ENCODE peak calls at places on chromosomes 12 and 14, in seven cellular contexts. Z, R, B, Y, M, I and F are unnamed samples.

GRCh38 chr12:87509233-87509820 is 519.9 kb downstream of the C12orf50 start:
- DNase-seq in M (no peak), I (peak; percentile 21), Z (no peak), R (no peak), B (no peak), Y (no peak), F (no peak)

GRCh38 chr14:65134651-65135579 is 32.6 kb upstream of the MAX start:
- DNase-seq in R (no peak), Z (no peak), M (no peak), Y (no peak), B (no peak), I (no peak), F (no peak)

GRCh38 chr14:73221945-73222344 is 15.4 kb upstream of the PAPLN start:
- DNase-seq in B (no peak), Z (no peak), R (no peak), Y (no peak), M (no peak), I (no peak), F (no peak)

GRCh38 chr12:53670308-53670707 is 5.6 kb downstream of the ATP5MC2 start:
- DNase-seq in M (no peak), Y (no peak), Z (no peak), R (no peak), I (no peak), B (no peak), F (no peak)

GRCh38 chr12:57240926-57241555 is 9.9 kb downstream of the STAC3 start:
- DNase-seq in R (no peak), Z (peak; percentile 19), I (no peak), Y (no peak), M (no peak), B (no peak), F (no peak)

GRCh38 chr12:48717252-48717695 is 767 bp upstream of the CCNT1 start:
- DNase-seq in M (no peak), Z (no peak), I (no peak), B (no peak), Y (no peak), R (no peak), F (no peak)

GRCh38 chr12:106581543-106582263 is 1.1 kb upstream of the RFX4 start:
- DNase-seq in Z (no peak), I (no peak), B (no peak), M (no peak), Y (no peak), R (no peak), F (no peak)

GRCh38 chr14:89833120-89833521 is 121.4 kb downstream of the EFCAB11 start:
- DNase-seq in Y (no peak), M (no peak), Z (no peak), B (no peak), I (no peak), R (no peak), F (no peak)

GRCh38 chr12:117933545-117933944 is 35.2 kb downstream of the KSR2 start:
- DNase-seq in B (no peak), Y (no peak), Z (no peak), M (no peak), I (no peak), R (no peak), F (no peak)